ENCODE peak calls at places on chromosomes 11 and 22, in six cellular contexts. One of them, this sample, is unnamed.
A peak's percentile ranks its signal among the peaks of the same experiment; 100 is the strongest.

GRCh38 chr22:29742319-29742718 is 22.5 kb downstream of the CABP7 start:
- DNase-seq in GM03348: no peak
- DNase-seq in activated CD8-positive, alpha-beta memory T cell treated with anti-CD3 and anti-CD28 coated beads, Interleukin-2, amount 50 U/mL, for 4 hours: no peak
- DNase-seq in thoracic aorta: no peak
- DNase-seq in astrocyte of the cerebellum: no peak
- DNase-seq in renal cortical epithelial cell: no peak
- DNase-seq in this sample: no peak

GRCh38 chr11:102225689-102226562 is 91.4 kb upstream of the BIRC3 start:
- DNase-seq in GM03348: peak; percentile 60
- DNase-seq in activated CD8-positive, alpha-beta memory T cell treated with anti-CD3 and anti-CD28 coated beads, Interleukin-2, amount 50 U/mL, for 4 hours: no peak
- DNase-seq in thoracic aorta: no peak
- DNase-seq in astrocyte of the cerebellum: peak; percentile 84
- DNase-seq in renal cortical epithelial cell: peak; percentile 94
- DNase-seq in this sample: no peak

GRCh38 chr11:27153136-27153535 is 112.5 kb downstream of the BBOX1 start:
- DNase-seq in GM03348: no peak
- DNase-seq in activated CD8-positive, alpha-beta memory T cell treated with anti-CD3 and anti-CD28 coated beads, Interleukin-2, amount 50 U/mL, for 4 hours: no peak
- DNase-seq in thoracic aorta: no peak
- DNase-seq in astrocyte of the cerebellum: no peak
- DNase-seq in renal cortical epithelial cell: no peak
- DNase-seq in this sample: no peak

GRCh38 chr11:71129624-71130023 is 122.8 kb downstream of the SHANK2 start:
- DNase-seq in GM03348: peak; percentile 49
- DNase-seq in activated CD8-positive, alpha-beta memory T cell treated with anti-CD3 and anti-CD28 coated beads, Interleukin-2, amount 50 U/mL, for 4 hours: no peak
- DNase-seq in thoracic aorta: no peak
- DNase-seq in astrocyte of the cerebellum: no peak
- DNase-seq in renal cortical epithelial cell: peak; percentile 70
- DNase-seq in this sample: no peak

GRCh38 chr11:87463486-87464102 is 425.9 kb downstream of the TMEM135 start:
- DNase-seq in GM03348: peak; percentile 35
- DNase-seq in activated CD8-positive, alpha-beta memory T cell treated with anti-CD3 and anti-CD28 coated beads, Interleukin-2, amount 50 U/mL, for 4 hours: no peak
- DNase-seq in thoracic aorta: no peak
- DNase-seq in astrocyte of the cerebellum: no peak
- DNase-seq in renal cortical epithelial cell: peak; percentile 25
- DNase-seq in this sample: peak; percentile 9

GRCh38 chr11:47314992-47315391 is 37.5 kb downstream of the MYBPC3 start:
- DNase-seq in GM03348: peak; percentile 58
- DNase-seq in activated CD8-positive, alpha-beta memory T cell treated with anti-CD3 and anti-CD28 coated beads, Interleukin-2, amount 50 U/mL, for 4 hours: no peak
- DNase-seq in thoracic aorta: no peak
- DNase-seq in astrocyte of the cerebellum: no peak
- DNase-seq in renal cortical epithelial cell: no peak
- DNase-seq in this sample: no peak

GRCh38 chr22:48327721-48328120 is 1500.0 kb downstream of the BRD1 start:
- DNase-seq in GM03348: no peak
- DNase-seq in activated CD8-positive, alpha-beta memory T cell treated with anti-CD3 and anti-CD28 coated beads, Interleukin-2, amount 50 U/mL, for 4 hours: no peak
- DNase-seq in thoracic aorta: no peak
- DNase-seq in astrocyte of the cerebellum: no peak
- DNase-seq in renal cortical epithelial cell: no peak
- DNase-seq in this sample: no peak

GRCh38 chr11:87425391-87425790 is 387.7 kb downstream of the TMEM135 start:
- DNase-seq in GM03348: no peak
- DNase-seq in activated CD8-positive, alpha-beta memory T cell treated with anti-CD3 and anti-CD28 coated beads, Interleukin-2, amount 50 U/mL, for 4 hours: no peak
- DNase-seq in thoracic aorta: no peak
- DNase-seq in astrocyte of the cerebellum: no peak
- DNase-seq in renal cortical epithelial cell: no peak
- DNase-seq in this sample: no peak

GRCh38 chr11:124402326-124402922 is 3.6 kb upstream of the OR8B3 start:
- DNase-seq in GM03348: peak; percentile 80
- DNase-seq in activated CD8-positive, alpha-beta memory T cell treated with anti-CD3 and anti-CD28 coated beads, Interleukin-2, amount 50 U/mL, for 4 hours: no peak
- DNase-seq in thoracic aorta: peak; percentile 29
- DNase-seq in astrocyte of the cerebellum: peak; percentile 88
- DNase-seq in renal cortical epithelial cell: peak; percentile 70
- DNase-seq in this sample: peak; percentile 42

GRCh38 chr11:75492181-75492820 is 33.4 kb downstream of the GDPD5 start:
- DNase-seq in GM03348: no peak
- DNase-seq in activated CD8-positive, alpha-beta memory T cell treated with anti-CD3 and anti-CD28 coated beads, Interleukin-2, amount 50 U/mL, for 4 hours: peak; percentile 59
- DNase-seq in thoracic aorta: no peak
- DNase-seq in astrocyte of the cerebellum: no peak
- DNase-seq in renal cortical epithelial cell: peak; percentile 30
- DNase-seq in this sample: no peak

GRCh38 chr11:122893131-122893530 is 10.6 kb downstream of the JHY start:
- DNase-seq in GM03348: no peak
- DNase-seq in activated CD8-positive, alpha-beta memory T cell treated with anti-CD3 and anti-CD28 coated beads, Interleukin-2, amount 50 U/mL, for 4 hours: no peak
- DNase-seq in thoracic aorta: no peak
- DNase-seq in astrocyte of the cerebellum: no peak
- DNase-seq in renal cortical epithelial cell: peak; percentile 100
- DNase-seq in this sample: no peak

GRCh38 chr22:41094036-41094435 is 1.6 kb downstream of the EP300 start:
- DNase-seq in GM03348: peak; percentile 37
- DNase-seq in activated CD8-positive, alpha-beta memory T cell treated with anti-CD3 and anti-CD28 coated beads, Interleukin-2, amount 50 U/mL, for 4 hours: no peak
- DNase-seq in thoracic aorta: no peak
- DNase-seq in astrocyte of the cerebellum: no peak
- DNase-seq in renal cortical epithelial cell: no peak
- DNase-seq in this sample: peak; percentile 17

GRCh38 chr22:40281717-40282116 is 64.6 kb upstream of the ADSL start:
- DNase-seq in GM03348: no peak
- DNase-seq in activated CD8-positive, alpha-beta memory T cell treated with anti-CD3 and anti-CD28 coated beads, Interleukin-2, amount 50 U/mL, for 4 hours: no peak
- DNase-seq in thoracic aorta: no peak
- DNase-seq in astrocyte of the cerebellum: no peak
- DNase-seq in renal cortical epithelial cell: no peak
- DNase-seq in this sample: no peak

GRCh38 chr11:40877256-40877655 is 582.2 kb downstream of the LRRC4C start:
- DNase-seq in GM03348: no peak
- DNase-seq in activated CD8-positive, alpha-beta memory T cell treated with anti-CD3 and anti-CD28 coated beads, Interleukin-2, amount 50 U/mL, for 4 hours: no peak
- DNase-seq in thoracic aorta: no peak
- DNase-seq in astrocyte of the cerebellum: peak; percentile 0
- DNase-seq in renal cortical epithelial cell: peak; percentile 38
- DNase-seq in this sample: no peak

GRCh38 chr22:33400061-33400840 is 342.1 kb upstream of the SYN3 start:
- DNase-seq in GM03348: no peak
- DNase-seq in activated CD8-positive, alpha-beta memory T cell treated with anti-CD3 and anti-CD28 coated beads, Interleukin-2, amount 50 U/mL, for 4 hours: no peak
- DNase-seq in thoracic aorta: no peak
- DNase-seq in astrocyte of the cerebellum: no peak
- DNase-seq in renal cortical epithelial cell: peak; percentile 72
- DNase-seq in this sample: no peak

GRCh38 chr11:84719935-84720577 is 907.1 kb downstream of the DLG2 start:
- DNase-seq in GM03348: peak; percentile 17
- DNase-seq in activated CD8-positive, alpha-beta memory T cell treated with anti-CD3 and anti-CD28 coated beads, Interleukin-2, amount 50 U/mL, for 4 hours: peak; percentile 6
- DNase-seq in thoracic aorta: no peak
- DNase-seq in astrocyte of the cerebellum: no peak
- DNase-seq in renal cortical epithelial cell: no peak
- DNase-seq in this sample: peak; percentile 29

GRCh38 chr11:78978831-78979230 is 404.2 kb upstream of the NARS2 start:
- DNase-seq in GM03348: no peak
- DNase-seq in activated CD8-positive, alpha-beta memory T cell treated with anti-CD3 and anti-CD28 coated beads, Interleukin-2, amount 50 U/mL, for 4 hours: no peak
- DNase-seq in thoracic aorta: no peak
- DNase-seq in astrocyte of the cerebellum: no peak
- DNase-seq in renal cortical epithelial cell: no peak
- DNase-seq in this sample: no peak

GRCh38 chr11:73157141-73158010 is 15.3 kb upstream of the FCHSD2 start:
- DNase-seq in GM03348: peak; percentile 69
- DNase-seq in activated CD8-positive, alpha-beta memory T cell treated with anti-CD3 and anti-CD28 coated beads, Interleukin-2, amount 50 U/mL, for 4 hours: no peak
- DNase-seq in thoracic aorta: peak; percentile 56
- DNase-seq in astrocyte of the cerebellum: no peak
- DNase-seq in renal cortical epithelial cell: peak; percentile 82
- DNase-seq in this sample: no peak

GRCh38 chr11:84243629-84244263 is 957.6 kb upstream of the CCDC90B start:
- DNase-seq in GM03348: no peak
- DNase-seq in activated CD8-positive, alpha-beta memory T cell treated with anti-CD3 and anti-CD28 coated beads, Interleukin-2, amount 50 U/mL, for 4 hours: no peak
- DNase-seq in thoracic aorta: no peak
- DNase-seq in astrocyte of the cerebellum: no peak
- DNase-seq in renal cortical epithelial cell: no peak
- DNase-seq in this sample: no peak

GRCh38 chr22:41668971-41669911 is 19.4 kb downstream of the SNU13 start:
- DNase-seq in GM03348: peak; percentile 72
- DNase-seq in activated CD8-positive, alpha-beta memory T cell treated with anti-CD3 and anti-CD28 coated beads, Interleukin-2, amount 50 U/mL, for 4 hours: no peak
- DNase-seq in thoracic aorta: no peak
- DNase-seq in astrocyte of the cerebellum: no peak
- DNase-seq in renal cortical epithelial cell: peak; percentile 69
- DNase-seq in this sample: no peak

GRCh38 chr11:123560001-123560400 is 94.4 kb downstream of the SCN3B start:
- DNase-seq in GM03348: peak; percentile 91
- DNase-seq in activated CD8-positive, alpha-beta memory T cell treated with anti-CD3 and anti-CD28 coated beads, Interleukin-2, amount 50 U/mL, for 4 hours: no peak
- DNase-seq in thoracic aorta: no peak
- DNase-seq in astrocyte of the cerebellum: no peak
- DNase-seq in renal cortical epithelial cell: no peak
- DNase-seq in this sample: peak; percentile 83

GRCh38 chr22:26194877-26195276 is 25.6 kb downstream of the SEZ6L start:
- DNase-seq in GM03348: no peak
- DNase-seq in activated CD8-positive, alpha-beta memory T cell treated with anti-CD3 and anti-CD28 coated beads, Interleukin-2, amount 50 U/mL, for 4 hours: no peak
- DNase-seq in thoracic aorta: no peak
- DNase-seq in astrocyte of the cerebellum: no peak
- DNase-seq in renal cortical epithelial cell: no peak
- DNase-seq in this sample: no peak

GRCh38 chr11:124837491-124837856 is 27.8 kb upstream of the ROBO3 start:
- DNase-seq in GM03348: peak; percentile 77
- DNase-seq in activated CD8-positive, alpha-beta memory T cell treated with anti-CD3 and anti-CD28 coated beads, Interleukin-2, amount 50 U/mL, for 4 hours: no peak
- DNase-seq in thoracic aorta: no peak
- DNase-seq in astrocyte of the cerebellum: peak; percentile 76
- DNase-seq in renal cortical epithelial cell: peak; percentile 89
- DNase-seq in this sample: peak; percentile 69

GRCh38 chr11:93648168-93648567 is 13.3 kb upstream of the CEP295 start:
- DNase-seq in GM03348: peak; percentile 18
- DNase-seq in activated CD8-positive, alpha-beta memory T cell treated with anti-CD3 and anti-CD28 coated beads, Interleukin-2, amount 50 U/mL, for 4 hours: no peak
- DNase-seq in thoracic aorta: no peak
- DNase-seq in astrocyte of the cerebellum: no peak
- DNase-seq in renal cortical epithelial cell: peak; percentile 38
- DNase-seq in this sample: no peak

GRCh38 chr22:38180841-38181452 is 683 bp downstream of the PLA2G6 start:
- DNase-seq in GM03348: no peak
- DNase-seq in activated CD8-positive, alpha-beta memory T cell treated with anti-CD3 and anti-CD28 coated beads, Interleukin-2, amount 50 U/mL, for 4 hours: no peak
- DNase-seq in thoracic aorta: no peak
- DNase-seq in astrocyte of the cerebellum: no peak
- DNase-seq in renal cortical epithelial cell: peak; percentile 76
- DNase-seq in this sample: no peak

GRCh38 chr22:32411388-32411787 is 659 bp downstream of the RTCB start:
- DNase-seq in GM03348: peak; percentile 20
- DNase-seq in activated CD8-positive, alpha-beta memory T cell treated with anti-CD3 and anti-CD28 coated beads, Interleukin-2, amount 50 U/mL, for 4 hours: no peak
- DNase-seq in thoracic aorta: no peak
- DNase-seq in astrocyte of the cerebellum: no peak
- DNase-seq in renal cortical epithelial cell: peak; percentile 72
- DNase-seq in this sample: no peak

GRCh38 chr22:24845036-24845918 is 39.3 kb downstream of the SGSM1 start:
- DNase-seq in GM03348: no peak
- DNase-seq in activated CD8-positive, alpha-beta memory T cell treated with anti-CD3 and anti-CD28 coated beads, Interleukin-2, amount 50 U/mL, for 4 hours: no peak
- DNase-seq in thoracic aorta: peak; percentile 30
- DNase-seq in astrocyte of the cerebellum: no peak
- DNase-seq in renal cortical epithelial cell: no peak
- DNase-seq in this sample: no peak

GRCh38 chr11:111707039-111707690 is 59.0 kb downstream of the PPP2R1B start:
- DNase-seq in GM03348: no peak
- DNase-seq in activated CD8-positive, alpha-beta memory T cell treated with anti-CD3 and anti-CD28 coated beads, Interleukin-2, amount 50 U/mL, for 4 hours: no peak
- DNase-seq in thoracic aorta: no peak
- DNase-seq in astrocyte of the cerebellum: peak; percentile 93
- DNase-seq in renal cortical epithelial cell: peak; percentile 47
- DNase-seq in this sample: no peak

GRCh38 chr11:113213549-113213948 is 100.8 kb upstream of the TTC12 start:
- DNase-seq in GM03348: no peak
- DNase-seq in activated CD8-positive, alpha-beta memory T cell treated with anti-CD3 and anti-CD28 coated beads, Interleukin-2, amount 50 U/mL, for 4 hours: no peak
- DNase-seq in thoracic aorta: no peak
- DNase-seq in astrocyte of the cerebellum: no peak
- DNase-seq in renal cortical epithelial cell: no peak
- DNase-seq in this sample: no peak

GRCh38 chr11:82932564-82932963 is 31.0 kb downstream of the DDIAS start:
- DNase-seq in GM03348: no peak
- DNase-seq in activated CD8-positive, alpha-beta memory T cell treated with anti-CD3 and anti-CD28 coated beads, Interleukin-2, amount 50 U/mL, for 4 hours: no peak
- DNase-seq in thoracic aorta: no peak
- DNase-seq in astrocyte of the cerebellum: no peak
- DNase-seq in renal cortical epithelial cell: no peak
- DNase-seq in this sample: no peak

GRCh38 chr11:36818410-36818809 is 220.4 kb upstream of the RAG2 start:
- DNase-seq in GM03348: peak; percentile 17
- DNase-seq in activated CD8-positive, alpha-beta memory T cell treated with anti-CD3 and anti-CD28 coated beads, Interleukin-2, amount 50 U/mL, for 4 hours: no peak
- DNase-seq in thoracic aorta: no peak
- DNase-seq in astrocyte of the cerebellum: no peak
- DNase-seq in renal cortical epithelial cell: no peak
- DNase-seq in this sample: no peak

GRCh38 chr11:71140206-71140919 is 112.0 kb downstream of the SHANK2 start:
- DNase-seq in GM03348: no peak
- DNase-seq in activated CD8-positive, alpha-beta memory T cell treated with anti-CD3 and anti-CD28 coated beads, Interleukin-2, amount 50 U/mL, for 4 hours: no peak
- DNase-seq in thoracic aorta: no peak
- DNase-seq in astrocyte of the cerebellum: no peak
- DNase-seq in renal cortical epithelial cell: no peak
- DNase-seq in this sample: no peak

GRCh38 chr11:70582886-70583641 is 184.7 kb downstream of the CTTN start:
- DNase-seq in GM03348: no peak
- DNase-seq in activated CD8-positive, alpha-beta memory T cell treated with anti-CD3 and anti-CD28 coated beads, Interleukin-2, amount 50 U/mL, for 4 hours: no peak
- DNase-seq in thoracic aorta: no peak
- DNase-seq in astrocyte of the cerebellum: no peak
- DNase-seq in renal cortical epithelial cell: no peak
- DNase-seq in this sample: no peak

GRCh38 chr22:25035715-25036114 is 83.2 kb downstream of the KIAA1671 start:
- DNase-seq in GM03348: no peak
- DNase-seq in activated CD8-positive, alpha-beta memory T cell treated with anti-CD3 and anti-CD28 coated beads, Interleukin-2, amount 50 U/mL, for 4 hours: no peak
- DNase-seq in thoracic aorta: no peak
- DNase-seq in astrocyte of the cerebellum: no peak
- DNase-seq in renal cortical epithelial cell: no peak
- DNase-seq in this sample: no peak

GRCh38 chr22:29231971-29232959 is 26.6 kb downstream of the EMID1 start:
- DNase-seq in GM03348: no peak
- DNase-seq in activated CD8-positive, alpha-beta memory T cell treated with anti-CD3 and anti-CD28 coated beads, Interleukin-2, amount 50 U/mL, for 4 hours: no peak
- DNase-seq in thoracic aorta: no peak
- DNase-seq in astrocyte of the cerebellum: no peak
- DNase-seq in renal cortical epithelial cell: no peak
- DNase-seq in this sample: no peak

GRCh38 chr11:73210916-73211667 is 7.0 kb upstream of the P2RY2 start:
- DNase-seq in GM03348: no peak
- DNase-seq in activated CD8-positive, alpha-beta memory T cell treated with anti-CD3 and anti-CD28 coated beads, Interleukin-2, amount 50 U/mL, for 4 hours: no peak
- DNase-seq in thoracic aorta: no peak
- DNase-seq in astrocyte of the cerebellum: no peak
- DNase-seq in renal cortical epithelial cell: no peak
- DNase-seq in this sample: no peak

This sample was measured in putamen.